ENCODE peak calls at places on chromosomes 3 and 15, in five cellular contexts. M, V, P, Y and B are unnamed samples.

GRCh38 chr3:181694805-181695660 is 16.7 kb upstream of the SOX2 start:
- DNase-seq in M (peak; percentile 50), V (peak; percentile 75), P (no peak), Y (no peak), B (no peak)

GRCh38 chr15:46080018-46080417 is 445.2 kb downstream of the SQOR start:
- DNase-seq in M (no peak), V (no peak), P (no peak), Y (no peak), B (no peak)

GRCh38 chr15:92316586-92317295 is 76.9 kb upstream of the ST8SIA2 start:
- DNase-seq in M (no peak), V (no peak), P (no peak), Y (no peak), B (no peak)

GRCh38 chr3:147906275-147906674 is 497.1 kb downstream of the ZIC1 start:
- DNase-seq in M (no peak), V (no peak), P (no peak), Y (no peak), B (peak; percentile 9)

GRCh38 chr15:70053006-70053702 is 44.6 kb downstream of the TLE3 start:
- DNase-seq in M (peak; percentile 38), V (no peak), P (no peak), Y (no peak), B (no peak)

GRCh38 chr3:197369545-197369944 is 71.1 kb upstream of the DLG1 start:
- DNase-seq in M (no peak), V (no peak), P (no peak), Y (no peak), B (no peak)

GRCh38 chr3:146493221-146493620 is 23.9 kb upstream of the PLSCR2 start:
- DNase-seq in M (no peak), V (no peak), P (no peak), Y (no peak), B (peak; percentile 50)

GRCh38 chr3:130849111-130849552 is 44.8 kb upstream of the ATP2C1 start:
- DNase-seq in M (peak; percentile 68), V (no peak), P (no peak), Y (no peak), B (peak; percentile 38)

GRCh38 chr3:3984053-3984452 is 184.8 kb downstream of the LRRN1 start:
- DNase-seq in M (no peak), V (no peak), P (no peak), Y (no peak), B (no peak)

GRCh38 chr3:33137691-33138090 is 23.9 kb downstream of the CRTAP start:
- DNase-seq in M (no peak), V (no peak), P (no peak), Y (no peak), B (no peak)

GRCh38 chr15:39704235-39704634 is 78.4 kb downstream of the FSIP1 start:
- DNase-seq in M (no peak), V (no peak), P (no peak), Y (no peak), B (no peak)

GRCh38 chr15:39344662-39345141 is 236.2 kb upstream of the THBS1 start:
- DNase-seq in M (no peak), V (no peak), P (no peak), Y (no peak), B (peak; percentile 62)

GRCh38 chr15:77266708-77267387 is 153.1 kb downstream of the PEAK1 start:
- DNase-seq in M (no peak), V (no peak), P (no peak), Y (no peak), B (peak; percentile 80)

GRCh38 chr3:138205527-138205926 is 18.4 kb downstream of the ARMC8 start:
- DNase-seq in M (no peak), V (no peak), P (no peak), Y (no peak), B (no peak)

GRCh38 chr3:71189480-71189879 is 394.0 kb downstream of the FOXP1 start:
- DNase-seq in M (no peak), V (no peak), P (no peak), Y (peak; percentile 5), B (no peak)

GRCh38 chr3:190697901-190698300 is 164.6 kb downstream of the GMNC start:
- DNase-seq in M (no peak), V (no peak), P (no peak), Y (no peak), B (peak; percentile 60)

GRCh38 chr3:101050866-101051265 is 57.6 kb upstream of the ABI3BP start:
- DNase-seq in M (no peak), V (no peak), P (no peak), Y (no peak), B (no peak)

GRCh38 chr3:143090486-143090885 is 29.1 kb upstream of the CHST2 start:
- DNase-seq in M (no peak), V (no peak), P (no peak), Y (no peak), B (no peak)

GRCh38 chr3:145536461-145536860 is 624.5 kb downstream of the PLOD2 start:
- DNase-seq in M (no peak), V (no peak), P (no peak), Y (no peak), B (no peak)